ENCODE peak calls at places on chromosomes 3 and 15, in five cellular contexts. One of them, this sample, is unnamed.

GRCh38 chr3:21645121-21645897 is 105.7 kb downstream of the ZNF385D start:
- DNase-seq in skeletal muscle cell: no peak
- DNase-seq in heart right ventricle: peak; percentile 58
- DNase-seq in fibroblast of the aortic adventitia: peak; percentile 75
- DNase-seq in lower lobe of right lung: no peak
- DNase-seq in this sample: no peak

GRCh38 chr3:141373768-141374526 is 5.6 kb downstream of the ZBTB38 start:
- DNase-seq in skeletal muscle cell: no peak
- DNase-seq in fibroblast of the aortic adventitia: no peak
- DNase-seq in lower lobe of right lung: no peak
- DNase-seq in heart right ventricle: no peak
- DNase-seq in this sample: no peak

GRCh38 chr3:71127463-71128243 is 455.9 kb downstream of the FOXP1 start:
- DNase-seq in heart right ventricle: no peak
- DNase-seq in fibroblast of the aortic adventitia: peak; percentile 77
- DNase-seq in lower lobe of right lung: no peak
- DNase-seq in skeletal muscle cell: no peak
- DNase-seq in this sample: no peak

GRCh38 chr15:52780172-52780980 is 9.8 kb downstream of the ONECUT1 start:
- DNase-seq in heart right ventricle: peak; percentile 57
- DNase-seq in fibroblast of the aortic adventitia: peak; percentile 60
- DNase-seq in lower lobe of right lung: peak; percentile 70
- DNase-seq in skeletal muscle cell: no peak
- DNase-seq in this sample: no peak

GRCh38 chr3:3586843-3587626 is 212.2 kb upstream of the LRRN1 start:
- DNase-seq in skeletal muscle cell: no peak
- DNase-seq in heart right ventricle: no peak
- DNase-seq in lower lobe of right lung: no peak
- DNase-seq in fibroblast of the aortic adventitia: no peak
- DNase-seq in this sample: no peak

GRCh38 chr3:63349583-63350177 is 71.6 kb downstream of the SYNPR start:
- DNase-seq in skeletal muscle cell: peak; percentile 25
- DNase-seq in heart right ventricle: no peak
- DNase-seq in lower lobe of right lung: peak; percentile 48
- DNase-seq in fibroblast of the aortic adventitia: peak; percentile 84
- DNase-seq in this sample: peak; percentile 71

GRCh38 chr3:15287565-15288330 is 44.6 kb downstream of the SH3BP5 start:
- DNase-seq in skeletal muscle cell: peak; percentile 93
- DNase-seq in lower lobe of right lung: peak; percentile 73
- DNase-seq in fibroblast of the aortic adventitia: peak; percentile 97
- DNase-seq in heart right ventricle: no peak
- DNase-seq in this sample: no peak

GRCh38 chr3:97131476-97131875 is 317.1 kb downstream of the EPHA6 start:
- DNase-seq in fibroblast of the aortic adventitia: no peak
- DNase-seq in lower lobe of right lung: no peak
- DNase-seq in skeletal muscle cell: no peak
- DNase-seq in heart right ventricle: no peak
- DNase-seq in this sample: no peak

GRCh38 chr15:86624261-86625036 is 544.8 kb downstream of the AGBL1 start:
- DNase-seq in lower lobe of right lung: peak; percentile 45
- DNase-seq in fibroblast of the aortic adventitia: peak; percentile 71
- DNase-seq in skeletal muscle cell: peak; percentile 65
- DNase-seq in heart right ventricle: peak; percentile 71
- DNase-seq in this sample: no peak

GRCh38 chr3:178841011-178841410 is 230.6 kb downstream of the ZMAT3 start:
- DNase-seq in skeletal muscle cell: no peak
- DNase-seq in lower lobe of right lung: no peak
- DNase-seq in fibroblast of the aortic adventitia: no peak
- DNase-seq in heart right ventricle: no peak
- DNase-seq in this sample: no peak

GRCh38 chr3:16303037-16303436 is 38.0 kb downstream of the OXNAD1 start:
- DNase-seq in fibroblast of the aortic adventitia: no peak
- DNase-seq in heart right ventricle: no peak
- DNase-seq in lower lobe of right lung: no peak
- DNase-seq in skeletal muscle cell: no peak
- DNase-seq in this sample: no peak

GRCh38 chr3:127009531-127009930 is 26.6 kb downstream of the PLXNA1 start:
- DNase-seq in skeletal muscle cell: no peak
- DNase-seq in heart right ventricle: no peak
- DNase-seq in lower lobe of right lung: no peak
- DNase-seq in fibroblast of the aortic adventitia: no peak
- DNase-seq in this sample: no peak

GRCh38 chr3:130814691-130815472 is 68.3 kb upstream of the PIK3R4 start:
- DNase-seq in lower lobe of right lung: no peak
- DNase-seq in skeletal muscle cell: no peak
- DNase-seq in heart right ventricle: no peak
- DNase-seq in fibroblast of the aortic adventitia: no peak
- DNase-seq in this sample: no peak

GRCh38 chr3:185397676-185398075 is 34.7 kb downstream of the MAP3K13 start:
- DNase-seq in lower lobe of right lung: no peak
- DNase-seq in fibroblast of the aortic adventitia: no peak
- DNase-seq in skeletal muscle cell: no peak
- DNase-seq in heart right ventricle: peak; percentile 23
- DNase-seq in this sample: peak; percentile 55

GRCh38 chr3:84573962-84574361 is 384.8 kb upstream of the CADM2 start:
- DNase-seq in fibroblast of the aortic adventitia: no peak
- DNase-seq in skeletal muscle cell: no peak
- DNase-seq in lower lobe of right lung: no peak
- DNase-seq in heart right ventricle: no peak
- DNase-seq in this sample: no peak

GRCh38 chr3:102415553-102415952 is 19.3 kb upstream of the ZPLD1 start:
- DNase-seq in skeletal muscle cell: no peak
- DNase-seq in lower lobe of right lung: no peak
- DNase-seq in fibroblast of the aortic adventitia: peak; percentile 37
- DNase-seq in heart right ventricle: no peak
- DNase-seq in this sample: no peak

GRCh38 chr15:83292317-83292716 is 7.9 kb upstream of the BNC1 start:
- DNase-seq in lower lobe of right lung: no peak
- DNase-seq in skeletal muscle cell: peak; percentile 47
- DNase-seq in heart right ventricle: no peak
- DNase-seq in fibroblast of the aortic adventitia: peak; percentile 36
- DNase-seq in this sample: no peak

GRCh38 chr15:92883643-92884458 is 16.3 kb upstream of the CHD2 start:
- DNase-seq in fibroblast of the aortic adventitia: peak; percentile 70
- DNase-seq in lower lobe of right lung: no peak
- DNase-seq in heart right ventricle: no peak
- DNase-seq in skeletal muscle cell: no peak
- DNase-seq in this sample: no peak

GRCh38 chr15:68821190-68821897 is 649 bp upstream of the ANP32A start:
- DNase-seq in lower lobe of right lung: peak; percentile 56
- DNase-seq in fibroblast of the aortic adventitia: no peak
- DNase-seq in skeletal muscle cell: no peak
- DNase-seq in heart right ventricle: no peak
- DNase-seq in this sample: no peak

GRCh38 chr15:68823561-68823960 is 2.9 kb upstream of the ANP32A start:
- DNase-seq in lower lobe of right lung: no peak
- DNase-seq in heart right ventricle: no peak
- DNase-seq in skeletal muscle cell: no peak
- DNase-seq in fibroblast of the aortic adventitia: no peak
- DNase-seq in this sample: no peak

GRCh38 chr15:68822818-68823217 is 2.1 kb upstream of the ANP32A start:
- DNase-seq in fibroblast of the aortic adventitia: no peak
- DNase-seq in lower lobe of right lung: no peak
- DNase-seq in heart right ventricle: no peak
- DNase-seq in skeletal muscle cell: no peak
- DNase-seq in this sample: no peak

GRCh38 chr15:68820589-68821189 is at the start of gene ANP32A:
- DNase-seq in heart right ventricle: peak; percentile 99
- DNase-seq in lower lobe of right lung: peak; percentile 95
- DNase-seq in fibroblast of the aortic adventitia: peak; percentile 92
- DNase-seq in skeletal muscle cell: peak; percentile 87
- DNase-seq in this sample: peak; percentile 96

DNA sequence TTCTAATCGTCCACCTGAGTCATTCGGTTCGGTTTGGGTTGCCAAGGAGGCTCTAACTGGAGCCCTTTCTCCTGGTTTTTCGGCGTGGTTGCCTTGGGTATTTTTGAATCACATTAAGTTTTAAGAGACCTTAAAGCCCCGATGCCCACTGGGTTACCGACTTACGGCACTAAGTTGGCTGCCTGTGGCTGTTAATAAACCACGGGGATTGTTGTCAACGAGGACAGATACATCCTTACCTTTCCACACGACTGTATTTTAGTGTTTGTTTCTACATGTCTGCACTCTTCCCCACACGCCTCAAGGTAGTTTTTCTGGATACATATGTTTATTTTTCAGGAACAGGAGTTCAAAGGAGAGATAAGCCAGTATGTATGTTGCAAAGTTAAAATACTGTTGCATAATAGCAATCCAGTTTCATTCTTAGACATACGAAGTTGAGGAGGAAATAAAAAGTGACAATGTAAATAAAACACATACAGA is 1.2 kb upstream of the ANP32A start:
- DNase-seq in skeletal muscle cell: no peak
- DNase-seq in lower lobe of right lung: no peak
- DNase-seq in heart right ventricle: no peak
- DNase-seq in fibroblast of the aortic adventitia: peak; percentile 10
- DNase-seq in this sample: no peak
- H3K4me3 ChIP-seq in skeletal muscle cell: peak overlapping the region; percentile 95
- H3K4me3 ChIP-seq in lower lobe of right lung: peak overlapping the region; percentile 96
- H3K4me3 ChIP-seq in heart right ventricle: peak overlapping the region; percentile 94
- H3K4me3 ChIP-seq in fibroblast of the aortic adventitia: peak overlapping the region; percentile 97
- H3K4me3 ChIP-seq in this sample: peak overlapping the region; percentile 85

GRCh38 chr3:40169983-40170382 is 139.5 kb upstream of the EIF1B start:
- DNase-seq in fibroblast of the aortic adventitia: no peak
- DNase-seq in skeletal muscle cell: no peak
- DNase-seq in lower lobe of right lung: no peak
- DNase-seq in heart right ventricle: no peak
- DNase-seq in this sample: no peak
- H3K4me3 ChIP-seq in fibroblast of the aortic adventitia: no peak overlapping the region
- H3K4me3 ChIP-seq in skeletal muscle cell: no peak overlapping the region
- H3K4me3 ChIP-seq in lower lobe of right lung: no peak overlapping the region
- H3K4me3 ChIP-seq in heart right ventricle: no peak overlapping the region
- H3K4me3 ChIP-seq in this sample: no peak overlapping the region

GRCh38 chr3:44648564-44649229 is at the start of gene ZNF35:
- DNase-seq in heart right ventricle: peak; percentile 79
- DNase-seq in skeletal muscle cell: peak; percentile 74
- DNase-seq in fibroblast of the aortic adventitia: peak; percentile 91
- DNase-seq in lower lobe of right lung: peak; percentile 87
- DNase-seq in this sample: peak; percentile 91

GRCh38 chr3:44643024-44643423 is 5.5 kb upstream of the ZNF35 start:
- DNase-seq in skeletal muscle cell: no peak
- DNase-seq in fibroblast of the aortic adventitia: no peak
- DNase-seq in heart right ventricle: no peak
- DNase-seq in lower lobe of right lung: no peak
- DNase-seq in this sample: no peak

GRCh38 chr3:44649709-44650108 is 1.2 kb downstream of the ZNF35 start:
- DNase-seq in fibroblast of the aortic adventitia: no peak
- DNase-seq in heart right ventricle: no peak
- DNase-seq in skeletal muscle cell: no peak
- DNase-seq in lower lobe of right lung: no peak
- DNase-seq in this sample: no peak

GRCh38 chr3:44642337-44642736 is 6.2 kb upstream of the ZNF35 start:
- DNase-seq in lower lobe of right lung: no peak
- DNase-seq in skeletal muscle cell: no peak
- DNase-seq in fibroblast of the aortic adventitia: no peak
- DNase-seq in heart right ventricle: no peak
- DNase-seq in this sample: no peak

GRCh38 chr3:44647771-44648170 is 761 bp upstream of the ZNF35 start:
- DNase-seq in skeletal muscle cell: no peak
- DNase-seq in heart right ventricle: no peak
- DNase-seq in fibroblast of the aortic adventitia: no peak
- DNase-seq in lower lobe of right lung: no peak
- DNase-seq in this sample: no peak
- H3K4me3 ChIP-seq in skeletal muscle cell: peak overlapping the region; percentile 87
- H3K4me3 ChIP-seq in heart right ventricle: no peak overlapping the region
- H3K4me3 ChIP-seq in fibroblast of the aortic adventitia: no peak overlapping the region
- H3K4me3 ChIP-seq in lower lobe of right lung: peak overlapping the region; percentile 93
- H3K4me3 ChIP-seq in this sample: no peak overlapping the region

DNA sequence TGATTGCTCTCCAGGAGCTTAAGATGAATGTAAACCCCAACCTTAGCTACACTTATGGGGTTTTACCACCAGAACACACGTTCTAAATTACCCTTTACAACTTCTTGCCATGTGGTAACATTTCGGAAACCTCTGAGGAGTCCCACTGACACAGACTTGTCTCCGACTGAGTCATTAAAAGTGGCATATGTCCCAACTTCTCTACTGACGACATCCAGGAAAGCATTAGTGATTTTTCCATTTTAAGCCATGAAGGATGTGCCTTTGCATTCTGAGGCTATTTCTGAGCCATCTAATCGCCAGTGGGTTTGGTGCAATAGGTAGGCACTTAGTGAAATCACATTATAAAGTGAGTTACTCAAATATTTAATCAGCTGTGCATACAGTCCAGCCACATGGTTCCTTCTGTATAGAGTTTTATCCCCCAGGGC is 32.4 kb downstream of the C2CD4A start:
- DNase-seq in heart right ventricle: no peak
- DNase-seq in fibroblast of the aortic adventitia: peak; percentile 66
- DNase-seq in lower lobe of right lung: no peak
- DNase-seq in skeletal muscle cell: peak; percentile 41
- DNase-seq in this sample: no peak
- H3K4me3 ChIP-seq in heart right ventricle: no peak overlapping the region
- H3K4me3 ChIP-seq in fibroblast of the aortic adventitia: no peak overlapping the region
- H3K4me3 ChIP-seq in lower lobe of right lung: no peak overlapping the region
- H3K4me3 ChIP-seq in skeletal muscle cell: no peak overlapping the region
- H3K4me3 ChIP-seq in this sample: no peak overlapping the region

GRCh38 chr3:183553263-183554026 is 2.1 kb downstream of the KLHL6 start:
- DNase-seq in lower lobe of right lung: no peak
- DNase-seq in fibroblast of the aortic adventitia: no peak
- DNase-seq in heart right ventricle: no peak
- DNase-seq in skeletal muscle cell: no peak
- DNase-seq in this sample: no peak
- H3K4me3 ChIP-seq in lower lobe of right lung: peak overlapping the region; percentile 52
- H3K4me3 ChIP-seq in fibroblast of the aortic adventitia: no peak overlapping the region
- H3K4me3 ChIP-seq in heart right ventricle: peak overlapping the region; percentile 22
- H3K4me3 ChIP-seq in skeletal muscle cell: no peak overlapping the region
- H3K4me3 ChIP-seq in this sample: no peak overlapping the region

DNA sequence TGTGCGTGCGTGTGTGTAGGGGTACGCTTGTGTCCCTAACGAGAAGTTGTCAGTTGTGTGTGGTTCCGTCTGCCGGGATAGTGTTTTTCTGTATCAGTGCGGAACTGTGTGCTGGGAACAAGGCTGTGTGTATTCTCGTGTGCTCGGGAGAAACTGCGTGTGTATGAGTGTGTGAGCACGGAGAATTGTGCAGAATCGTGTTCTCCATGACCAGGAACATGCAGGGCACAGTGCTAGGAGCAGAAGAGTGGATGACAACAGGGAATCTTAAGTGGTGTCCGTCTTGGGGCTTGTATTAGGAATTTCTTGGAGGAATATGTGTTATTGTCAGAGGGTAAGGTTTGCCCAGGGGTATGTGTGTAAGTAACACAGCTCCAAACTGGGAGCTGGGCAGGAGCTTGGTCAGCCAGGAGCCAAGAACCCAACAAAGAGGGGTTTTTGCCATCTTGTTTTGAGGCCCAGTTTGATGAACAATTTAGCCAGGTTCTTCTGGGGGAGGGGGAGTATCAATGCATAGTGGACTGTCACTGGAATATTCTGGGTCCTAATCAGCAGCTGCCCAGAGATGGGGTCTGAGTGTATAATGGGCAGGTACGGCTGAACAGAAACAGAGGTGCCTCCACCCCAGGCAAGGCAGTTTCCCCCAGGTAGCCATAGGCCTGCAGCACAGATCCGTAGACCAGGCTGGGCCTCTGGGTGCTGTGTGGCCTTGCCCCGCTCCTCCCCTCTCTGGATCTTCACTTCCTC is 2.2 kb downstream of the ISL2 start:
- DNase-seq in fibroblast of the aortic adventitia: no peak
- DNase-seq in heart right ventricle: no peak
- DNase-seq in skeletal muscle cell: no peak
- DNase-seq in lower lobe of right lung: no peak
- DNase-seq in this sample: no peak
- H3K4me3 ChIP-seq in fibroblast of the aortic adventitia: no peak overlapping the region
- H3K4me3 ChIP-seq in heart right ventricle: no peak overlapping the region
- H3K4me3 ChIP-seq in skeletal muscle cell: no peak overlapping the region
- H3K4me3 ChIP-seq in lower lobe of right lung: no peak overlapping the region
- H3K4me3 ChIP-seq in this sample: no peak overlapping the region